ENCODE peak calls at places on chromosome 12, in eight cellular contexts. Y, B, A, E, S, F, T and K are unnamed samples.

GRCh38 chr12:91529829-91530228 is 347.2 kb upstream of the DCN start:
- DNase-seq in B (no peak), F (peak; percentile 62), T (no peak), S (no peak), Y (no peak), E (no peak), A (no peak), K (no peak)

GRCh38 chr12:124236651-124237050 is 58.2 kb upstream of the RFLNA start:
- DNase-seq in Y (no peak), S (no peak), A (peak; percentile 37), B (no peak), F (no peak), E (no peak), T (no peak), K (no peak)

GRCh38 chr12:62762645-62763044 is 172.3 kb downstream of the PPM1H start:
- DNase-seq in B (no peak), T (no peak), F (no peak), A (no peak), Y (no peak), S (no peak), E (no peak), K (no peak)

GRCh38 chr12:16526693-16527092 is 79.3 kb downstream of the LMO3 start:
- DNase-seq in E (no peak), S (no peak), T (no peak), F (peak; percentile 17), A (no peak), Y (no peak), B (no peak), K (no peak)

GRCh38 chr12:95763809-95764253 is 26.7 kb downstream of the NTN4 start:
- DNase-seq in F (peak; percentile 80), A (no peak), B (no peak), S (no peak), Y (no peak), E (no peak), T (no peak), K (peak; percentile 26)

GRCh38 chr12:71223139-71223538 is 65.3 kb upstream of the TSPAN8 start:
- DNase-seq in T (no peak), F (no peak), S (no peak), B (no peak), E (no peak), A (no peak), Y (no peak), K (no peak)

GRCh38 chr12:125203145-125203765 is 138.0 kb downstream of the AACS start:
- DNase-seq in E (no peak), Y (no peak), T (no peak), S (no peak), F (no peak), B (no peak), A (no peak), K (no peak)

GRCh38 chr12:106030210-106031175 is 108.3 kb downstream of the NUAK1 start:
- DNase-seq in Y (no peak), S (no peak), A (no peak), F (peak; percentile 83), B (no peak), T (no peak), E (no peak), K (no peak)

GRCh38 chr12:3587402-3588013 is 96.5 kb downstream of the PRMT8 start:
- DNase-seq in E (peak; percentile 40), A (no peak), Y (no peak), T (no peak), S (no peak), B (no peak), F (no peak), K (no peak)

GRCh38 chr12:46660719-46661118 is 165.1 kb downstream of the SLC38A4 start:
- DNase-seq in F (no peak), A (no peak), B (no peak), E (no peak), T (no peak), S (no peak), Y (no peak), K (no peak)

GRCh38 chr12:46358791-46359666 is 13.5 kb downstream of the SLC38A2 start:
- DNase-seq in F (no peak), T (no peak), B (no peak), E (no peak), S (no peak), A (no peak), Y (no peak), K (no peak)

GRCh38 chr12:79841248-79841877 is 93.5 kb downstream of the PPP1R12A start:
- DNase-seq in A (no peak), S (no peak), B (no peak), E (no peak), T (no peak), Y (no peak), F (no peak), K (no peak)
- H3K27ac ChIP-seq in A (no peak overlapping the region), S (no peak overlapping the region), B (no peak overlapping the region), E (peak overlapping the region; percentile 43), T (no peak overlapping the region), Y (no peak overlapping the region), F (no peak overlapping the region), K (peak overlapping the region; percentile 18)

GRCh38 chr12:116454950-116455447 is 104.2 kb upstream of the MAP1LC3B2 start:
- DNase-seq in S (no peak), E (no peak), F (peak; percentile 91), A (no peak), Y (no peak), B (no peak), T (no peak), K (no peak)
- TF ChIP-seq POLR2A in S (no peak), E (no peak), F (no peak), A (no peak), Y (no peak), B (no peak), T (no peak), K (no peak)

GRCh38 chr12:102427542-102427923 is 52.8 kb downstream of the IGF1 start:
- DNase-seq in B (no peak), A (no peak), E (peak; percentile 69), F (no peak), Y (no peak), T (peak; percentile 36), S (no peak), K (no peak)
- TF ChIP-seq EP300 in B (no peak), A (no peak), E (no peak), F (no peak), Y (no peak), T (no peak), S (no peak), K (no peak)

DNA sequence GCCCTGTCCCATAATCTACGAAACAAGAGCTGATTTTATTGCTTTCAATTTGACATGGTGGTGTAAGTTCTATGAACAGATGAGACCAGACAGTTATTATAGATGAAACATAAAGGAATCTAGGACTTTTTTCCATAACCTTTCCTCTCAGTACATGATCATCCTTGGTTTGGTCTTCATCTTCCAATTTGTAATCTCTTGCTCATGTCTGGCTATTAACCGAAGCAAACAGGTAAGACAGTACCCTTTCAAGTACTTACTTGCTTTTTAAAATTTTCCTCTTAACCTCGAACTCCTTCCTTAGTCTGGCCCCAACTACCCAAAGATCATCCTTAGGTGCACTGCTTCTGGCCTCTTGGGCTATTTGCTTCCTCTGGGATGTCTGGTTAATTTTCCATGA is 1.2 kb downstream of the TSPAN31 start:
- DNase-seq in S (no peak), F (no peak), E (no peak), A (no peak), T (no peak), Y (no peak), B (no peak), K (no peak)
- H3K27ac ChIP-seq in S (no peak overlapping the region), F (no peak overlapping the region), E (no peak overlapping the region), A (peak overlapping the region; percentile 95), T (no peak overlapping the region), Y (no peak overlapping the region), B (peak overlapping the region; percentile 97), K (no peak overlapping the region)

GRCh38 chr12:6975297-6976032 is 4.8 kb downstream of the EMG1 start:
- DNase-seq in T (no peak), S (no peak), F (no peak), A (no peak), B (no peak), Y (no peak), E (peak; percentile 35), K (no peak)
- TF ChIP-seq POLR2A in T (no peak), S (no peak), F (no peak), A (no peak), B (no peak), Y (no peak), E (no peak), K (no peak)

DNA sequence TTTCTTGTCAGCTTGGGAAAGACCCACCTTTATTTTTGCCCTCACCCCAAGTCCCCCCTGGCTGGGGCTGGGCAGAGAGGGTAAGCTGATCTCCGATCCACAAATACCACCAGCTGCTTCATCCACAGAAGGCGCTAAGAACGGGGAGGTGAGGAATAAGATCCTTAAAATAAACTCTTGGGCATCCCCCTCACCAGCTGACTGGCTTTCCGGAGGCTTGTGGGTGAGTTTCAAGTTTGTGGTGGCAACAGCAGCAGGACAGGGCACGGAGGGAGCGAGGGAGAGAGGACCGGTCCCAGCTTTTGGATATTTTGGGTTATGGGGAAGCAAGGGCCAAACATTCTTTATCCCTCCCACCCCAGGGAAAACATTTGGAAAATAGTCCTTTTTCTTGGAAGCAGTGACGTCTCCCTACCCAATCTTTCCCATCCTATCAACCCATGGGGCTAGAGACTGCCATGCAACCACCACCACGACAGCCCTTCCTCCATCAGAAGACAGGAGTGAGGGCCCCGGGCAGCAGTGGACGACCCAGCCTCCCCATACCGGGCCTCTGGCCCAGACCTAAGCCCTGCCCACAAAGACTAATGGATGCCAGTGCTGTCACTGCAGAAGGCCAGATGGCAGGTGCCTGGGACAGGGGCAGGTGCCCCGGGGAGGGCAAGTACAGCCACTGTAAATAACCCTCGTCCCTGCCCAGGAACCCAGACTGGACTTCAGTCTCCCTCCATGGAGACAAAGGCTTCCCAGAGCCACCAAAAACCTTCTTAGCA is 20.5 kb upstream of the HSPB8 start:
- DNase-seq in E (no peak), A (no peak), S (no peak), F (no peak), T (no peak), B (no peak), Y (no peak), K (no peak)
- TF ChIP-seq EP300 in E (no peak), A (no peak), S (no peak), F (no peak), T (no peak), B (no peak), Y (no peak), K (no peak)

DNA sequence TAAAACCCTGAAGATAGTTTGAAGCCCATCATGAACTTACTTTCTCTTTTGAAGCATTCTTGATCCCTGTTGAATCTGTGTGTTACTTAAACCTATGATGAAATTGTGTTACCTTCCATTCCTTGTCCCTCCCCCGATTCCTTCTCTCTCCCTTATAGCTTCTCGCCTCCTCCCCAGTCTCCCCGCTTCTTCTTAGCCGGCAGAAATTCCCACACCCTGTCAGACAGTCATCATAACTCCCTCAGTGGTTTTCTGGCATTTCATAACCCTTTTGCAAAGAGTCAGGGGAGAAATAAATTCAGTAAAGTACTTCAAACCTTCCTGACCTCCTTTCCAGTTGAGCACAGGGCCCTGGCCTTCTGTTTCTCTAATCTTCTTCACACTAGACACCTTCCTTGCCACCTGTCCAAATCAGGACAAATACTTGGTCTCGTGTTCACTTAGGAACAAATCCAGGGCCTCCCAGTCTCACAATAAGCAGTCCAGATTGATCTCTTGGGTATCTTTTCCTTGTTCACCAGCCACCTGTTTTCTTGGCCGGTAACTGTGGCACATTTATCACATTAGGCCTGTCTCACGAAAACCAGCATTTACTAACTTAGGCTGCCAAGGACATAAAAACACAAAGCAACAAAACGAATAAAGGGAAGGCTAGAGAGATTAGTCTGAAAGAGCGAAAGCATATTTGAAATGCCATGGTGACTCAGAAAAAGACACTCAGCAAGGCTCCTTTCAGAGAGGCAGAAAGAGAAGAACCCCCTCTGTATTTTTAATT is 355.9 kb downstream of the TMTC2 start:
- DNase-seq in F (no peak), E (peak; percentile 59), B (no peak), Y (no peak), S (no peak), A (no peak), T (no peak), K (no peak)
- H3K27ac ChIP-seq in F (no peak overlapping the region), E (peak overlapping the region; percentile 17), B (peak overlapping the region; percentile 16), Y (no peak overlapping the region), S (no peak overlapping the region), A (peak overlapping the region; percentile 28), T (no peak overlapping the region), K (no peak overlapping the region)